ENCODE peak calls at places on chromosomes 7 and 10, in five cellular contexts. N, U, K, F and Z are unnamed samples.

GRCh38 chr10:91856637-91857036 is 52.6 kb downstream of the FGFBP3 start:
- DNase-seq in N (no peak), U (no peak), K (peak; percentile 19), F (no peak), Z (no peak)

GRCh38 chr10:71927669-71928592 is 36.3 kb upstream of the CHST3 start:
- DNase-seq in N (peak; percentile 49), U (no peak), K (no peak), F (no peak), Z (peak; percentile 87)

GRCh38 chr10:97059872-97060205 is 125.9 kb downstream of the SLIT1 start:
- DNase-seq in N (no peak), U (no peak), K (no peak), F (no peak), Z (no peak)

GRCh38 chr10:75469018-75469616 is 37.7 kb downstream of the LRMDA start:
- DNase-seq in N (peak; percentile 39), U (no peak), K (peak; percentile 74), F (no peak), Z (peak; percentile 67)

GRCh38 chr7:144720139-144720538 is 115.7 kb downstream of the TPK1 start:
- DNase-seq in N (no peak), U (no peak), K (peak; percentile 30), F (no peak), Z (peak; percentile 31)

GRCh38 chr10:48551796-48552591 is 52.9 kb downstream of the ARHGAP22 start:
- DNase-seq in N (peak; percentile 29), U (no peak), K (peak; percentile 57), F (peak; percentile 43), Z (no peak)

GRCh38 chr7:44257618-44258422 is 57.0 kb downstream of the YKT6 start:
- DNase-seq in N (peak; percentile 37), U (no peak), K (peak; percentile 88), F (peak; percentile 42), Z (peak; percentile 66)

GRCh38 chr10:95660283-95660682 is 3.8 kb upstream of the ALDH18A1 start:
- DNase-seq in N (no peak), U (no peak), K (no peak), F (no peak), Z (peak; percentile 84)

GRCh38 chr7:129014501-129015101 is 40.3 kb downstream of the TNPO3 start:
- DNase-seq in N (no peak), U (no peak), K (no peak), F (no peak), Z (no peak)

GRCh38 chr7:35761882-35762720 is 38.8 kb upstream of the SEPTIN7 start:
- DNase-seq in N (no peak), U (no peak), K (no peak), F (no peak), Z (no peak)

DNA sequence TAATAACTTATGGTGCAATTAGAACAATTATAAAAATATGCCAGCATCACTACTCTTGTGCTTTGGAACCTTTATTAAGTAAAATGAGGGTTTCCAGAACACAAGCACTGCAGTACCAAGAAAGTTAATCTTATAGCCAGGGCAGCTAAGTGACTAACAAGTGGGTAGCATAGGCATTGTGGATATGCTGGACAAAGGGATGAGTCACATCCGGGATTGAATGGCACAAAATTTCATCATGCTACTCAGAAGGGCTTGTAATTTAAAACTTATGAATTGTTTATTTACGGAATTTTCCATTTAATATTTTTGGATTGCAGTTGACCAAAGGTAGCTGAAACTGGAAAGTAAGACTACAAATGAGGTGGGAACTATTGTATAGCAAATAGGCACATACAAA is 250.6 kb downstream of the C7orf25 start:
- DNase-seq in N (no peak), U (no peak), K (no peak), F (no peak), Z (peak; percentile 22)
- H3K4me3 ChIP-seq in N (no peak overlapping the region), U (no peak overlapping the region), K (no peak overlapping the region), F (no peak overlapping the region), Z (no peak overlapping the region)

GRCh38 chr7:155738652-155739537 is 73.4 kb downstream of the SHH start:
- DNase-seq in N (peak; percentile 59), U (peak; percentile 64), K (peak; percentile 78), F (peak; percentile 79), Z (peak; percentile 39)

GRCh38 chr7:155738104-155738503 is 74.2 kb downstream of the SHH start:
- DNase-seq in N (no peak), U (no peak), K (no peak), F (no peak), Z (no peak)

GRCh38 chr7:155737590-155737989 is 74.7 kb downstream of the SHH start:
- DNase-seq in N (no peak), U (no peak), K (no peak), F (no peak), Z (no peak)

GRCh38 chr7:155741061-155741460 is 71.2 kb downstream of the SHH start:
- DNase-seq in N (no peak), U (no peak), K (no peak), F (no peak), Z (no peak)

DNA sequence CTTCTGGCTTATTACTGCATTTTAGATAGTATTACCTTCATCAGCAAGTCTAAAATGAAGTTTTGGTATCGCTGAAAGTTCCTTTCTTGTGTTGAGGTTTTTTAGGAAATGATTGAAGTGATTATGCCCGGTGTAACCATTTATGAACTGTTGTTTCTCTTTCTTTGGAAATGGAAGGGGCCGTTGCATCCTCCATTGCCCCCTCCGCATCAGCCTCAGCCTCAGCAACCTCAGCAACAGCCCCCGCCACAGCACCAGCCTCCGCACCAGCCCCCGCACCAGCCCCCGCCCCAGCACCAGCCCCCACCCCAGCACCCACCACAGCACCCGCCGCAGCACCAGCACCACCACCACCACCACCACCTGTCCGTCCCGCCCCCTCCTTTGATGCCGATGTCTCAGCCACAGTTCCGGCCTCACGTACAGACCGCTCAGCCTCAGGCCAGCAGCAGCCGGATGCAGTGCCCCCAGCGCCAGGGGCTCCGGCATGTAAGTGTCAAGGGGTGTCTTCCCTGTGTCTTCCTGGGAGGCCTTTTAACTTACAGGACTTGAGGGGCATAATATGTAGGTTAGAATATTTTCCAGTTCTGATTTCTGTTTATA is 72.6 kb downstream of the SHH start:
- DNase-seq in N (no peak), U (no peak), K (no peak), F (no peak), Z (no peak)
- TF ChIP-seq CTCF in N (no peak), U (no peak), K (no peak), F (no peak), Z (no peak)

DNA sequence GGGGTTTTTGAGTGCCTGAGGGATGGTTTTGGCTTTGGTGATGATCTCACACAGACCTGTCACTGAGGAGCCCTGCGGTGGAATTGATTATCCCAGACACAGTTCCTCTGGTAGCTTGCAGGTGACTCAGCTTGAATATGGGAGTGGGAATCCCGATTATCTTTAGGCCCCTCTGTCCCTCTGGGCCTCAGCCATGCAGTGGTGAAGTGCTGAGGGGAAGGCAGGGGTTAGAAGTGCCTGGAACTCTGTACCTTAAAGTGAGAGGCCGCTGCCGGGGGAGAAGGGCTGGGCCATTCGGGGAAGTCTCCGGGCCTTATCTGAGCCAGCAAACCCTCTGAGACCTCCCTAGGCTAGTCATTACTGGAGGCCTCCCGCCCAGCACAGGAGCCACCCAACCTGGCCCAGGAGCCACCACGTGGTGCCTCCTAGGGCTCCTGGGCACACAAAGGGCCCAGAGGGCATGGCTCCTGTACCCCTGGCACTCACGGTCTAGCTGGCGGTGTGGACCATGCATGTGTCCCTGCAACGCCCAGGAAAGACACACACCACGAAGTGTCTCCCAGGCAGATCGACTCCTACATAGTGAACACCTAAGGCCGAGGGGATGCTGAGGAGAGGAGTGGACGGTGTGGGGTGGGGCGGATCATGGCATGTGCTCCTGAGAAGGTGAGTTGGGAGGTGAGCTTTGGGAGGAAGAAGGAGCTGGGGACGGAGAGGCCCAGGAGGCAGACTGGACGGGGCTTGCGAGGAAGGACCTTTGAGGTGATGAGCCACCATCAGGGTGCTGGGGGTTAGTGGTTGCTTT is 56.2 kb downstream of the HK1 start:
- DNase-seq in N (no peak), U (no peak), K (no peak), F (no peak), Z (no peak)
- H3K4me3 ChIP-seq in N (no peak overlapping the region), U (no peak overlapping the region), K (no peak overlapping the region), F (no peak overlapping the region), Z (no peak overlapping the region)

DNA sequence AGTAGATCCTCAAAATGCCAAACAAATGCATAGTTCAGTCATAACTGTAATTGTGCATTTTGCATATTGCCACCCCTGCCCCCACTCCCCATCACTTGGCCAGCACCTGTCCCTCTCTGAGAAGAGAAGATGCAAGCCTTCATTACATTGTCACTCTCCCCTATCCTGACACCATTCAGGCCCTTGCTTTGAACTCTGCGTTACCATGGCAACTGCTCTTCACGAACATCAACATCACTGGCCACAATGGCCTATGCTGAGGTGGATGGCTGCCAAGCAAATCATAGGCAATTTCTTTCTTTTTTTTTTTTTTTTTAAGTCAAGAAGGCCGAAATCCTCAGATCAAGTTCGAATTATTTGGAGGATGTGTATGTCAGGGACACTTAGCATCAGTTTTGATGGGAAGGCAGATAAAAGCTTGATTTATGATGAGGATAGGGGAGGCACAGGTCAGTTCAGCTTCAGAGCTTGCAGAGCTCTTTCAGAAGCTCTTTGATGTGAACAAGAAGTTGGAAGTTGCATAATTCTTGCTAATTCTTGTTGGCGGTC is 179.7 kb upstream of the NPVF start:
- DNase-seq in N (no peak), U (no peak), K (no peak), F (no peak), Z (no peak)
- TF ChIP-seq CTCF in N (no peak), U (no peak), K (no peak), F (no peak), Z (no peak)